ENCODE peak calls at places on chromosomes 5 and 9, in six cellular contexts. One of them, this sample, is unnamed. For H3K4me1, the result is how much of the 10 kb centered on the place peaks cover.

GRCh38 chr5:158709279-158709678 is 390.4 kb downstream of the EBF1 start:
- DNase-seq in breast epithelium: no peak
- DNase-seq in fibroblast of lung: no peak
- DNase-seq in thyroid gland: no peak
- DNase-seq in HCT116: no peak
- DNase-seq in lower lobe of right lung: no peak
- DNase-seq in this sample: no peak

GRCh38 chr5:133245191-133246052 is 193.6 kb downstream of the HSPA4 start:
- DNase-seq in breast epithelium: no peak
- DNase-seq in fibroblast of lung: peak
- DNase-seq in thyroid gland: no peak
- DNase-seq in HCT116: peak
- DNase-seq in lower lobe of right lung: peak
- DNase-seq in this sample: no peak

GRCh38 chr5:177232358-177232757 is 71.2 kb downstream of the RAB24 start:
- DNase-seq in breast epithelium: no peak
- DNase-seq in fibroblast of lung: no peak
- DNase-seq in thyroid gland: no peak
- DNase-seq in HCT116: no peak
- DNase-seq in lower lobe of right lung: no peak
- DNase-seq in this sample: no peak

GRCh38 chr5:111582962-111583669 is 70.8 kb upstream of the STARD4 start:
- DNase-seq in breast epithelium: no peak
- DNase-seq in fibroblast of lung: peak
- DNase-seq in thyroid gland: no peak
- DNase-seq in HCT116: no peak
- DNase-seq in lower lobe of right lung: no peak
- DNase-seq in this sample: no peak

GRCh38 chr5:173330151-173330855 is 2.1 kb upstream of the STC2 start:
- DNase-seq in breast epithelium: no peak
- DNase-seq in fibroblast of lung: no peak
- DNase-seq in thyroid gland: no peak
- DNase-seq in HCT116: no peak
- DNase-seq in lower lobe of right lung: no peak
- DNase-seq in this sample: no peak

GRCh38 chr5:119368238-119368630 is 12.4 kb downstream of the TNFAIP8 start:
- DNase-seq in breast epithelium: no peak
- DNase-seq in fibroblast of lung: no peak
- DNase-seq in thyroid gland: no peak
- DNase-seq in HCT116: no peak
- DNase-seq in lower lobe of right lung: no peak
- DNase-seq in this sample: no peak

GRCh38 chr5:15105799-15106393 is 234.3 kb upstream of the ANKH start:
- DNase-seq in breast epithelium: no peak
- DNase-seq in fibroblast of lung: peak
- DNase-seq in thyroid gland: peak
- DNase-seq in HCT116: peak
- DNase-seq in lower lobe of right lung: no peak
- DNase-seq in this sample: peak

GRCh38 chr5:10604975-10605374 is 41.1 kb downstream of the ANKRD33B start:
- DNase-seq in breast epithelium: no peak
- DNase-seq in fibroblast of lung: no peak
- DNase-seq in thyroid gland: no peak
- DNase-seq in HCT116: no peak
- DNase-seq in lower lobe of right lung: no peak
- DNase-seq in this sample: no peak

GRCh38 chr5:137752873-137753226 is 1.3 kb downstream of the HNRNPA0 start:
- DNase-seq in breast epithelium: no peak
- DNase-seq in fibroblast of lung: peak
- DNase-seq in thyroid gland: peak
- DNase-seq in HCT116: no peak
- DNase-seq in lower lobe of right lung: no peak
- DNase-seq in this sample: no peak

GRCh38 chr9:129509508-129509907 is 111.4 kb downstream of the C9orf50 start:
- DNase-seq in breast epithelium: no peak
- DNase-seq in fibroblast of lung: peak
- DNase-seq in thyroid gland: no peak
- DNase-seq in HCT116: no peak
- DNase-seq in lower lobe of right lung: no peak
- DNase-seq in this sample: no peak

GRCh38 chr9:96318921-96319560 is 17.1 kb upstream of the HSD17B3 start:
- DNase-seq in breast epithelium: no peak
- DNase-seq in fibroblast of lung: no peak
- DNase-seq in thyroid gland: no peak
- DNase-seq in HCT116: no peak
- DNase-seq in lower lobe of right lung: no peak
- DNase-seq in this sample: no peak

GRCh38 chr9:128216781-128217553 is 13.8 kb downstream of the DNM1 start:
- DNase-seq in breast epithelium: no peak
- DNase-seq in fibroblast of lung: no peak
- DNase-seq in thyroid gland: no peak
- DNase-seq in HCT116: no peak
- DNase-seq in lower lobe of right lung: no peak
- DNase-seq in this sample: no peak

GRCh38 chr5:78959767-78960166 is 25.3 kb downstream of the ARSB start:
- DNase-seq in breast epithelium: no peak
- DNase-seq in fibroblast of lung: no peak
- DNase-seq in thyroid gland: no peak
- DNase-seq in HCT116: no peak
- DNase-seq in lower lobe of right lung: no peak
- DNase-seq in this sample: no peak

GRCh38 chr5:10106806-10107205 is 142.9 kb downstream of the ATPSCKMT start:
- DNase-seq in breast epithelium: no peak
- DNase-seq in fibroblast of lung: no peak
- DNase-seq in thyroid gland: no peak
- DNase-seq in HCT116: no peak
- DNase-seq in lower lobe of right lung: no peak
- DNase-seq in this sample: no peak

GRCh38 chr9:98924971-98925820 is 18.5 kb upstream of the COL15A1 start:
- DNase-seq in breast epithelium: no peak
- DNase-seq in fibroblast of lung: no peak
- DNase-seq in thyroid gland: no peak
- DNase-seq in HCT116: no peak
- DNase-seq in lower lobe of right lung: no peak
- DNase-seq in this sample: no peak

GRCh38 chr5:107381189-107381856 is 289.4 kb downstream of the EFNA5 start:
- DNase-seq in breast epithelium: no peak
- DNase-seq in fibroblast of lung: peak
- DNase-seq in thyroid gland: no peak
- DNase-seq in HCT116: peak
- DNase-seq in lower lobe of right lung: no peak
- DNase-seq in this sample: no peak

GRCh38 chr9:137488330-137488653 is 29.2 kb upstream of the NSMF start:
- DNase-seq in breast epithelium: no peak
- DNase-seq in fibroblast of lung: peak
- DNase-seq in thyroid gland: no peak
- DNase-seq in HCT116: no peak
- DNase-seq in lower lobe of right lung: peak
- DNase-seq in this sample: peak

GRCh38 chr5:10632110-10632903 is 68.4 kb downstream of the ANKRD33B start:
- DNase-seq in breast epithelium: no peak
- DNase-seq in fibroblast of lung: peak
- DNase-seq in thyroid gland: no peak
- DNase-seq in HCT116: peak
- DNase-seq in lower lobe of right lung: no peak
- DNase-seq in this sample: no peak

GRCh38 chr9:109320338-109320733 is 523 bp downstream of the EPB41L4B start:
- DNase-seq in breast epithelium: no peak
- DNase-seq in fibroblast of lung: no peak
- DNase-seq in thyroid gland: peak
- DNase-seq in HCT116: no peak
- DNase-seq in lower lobe of right lung: no peak
- DNase-seq in this sample: no peak

GRCh38 chr5:31412324-31412723 is 119.6 kb downstream of the DROSHA start:
- DNase-seq in breast epithelium: no peak
- DNase-seq in fibroblast of lung: no peak
- DNase-seq in thyroid gland: no peak
- DNase-seq in HCT116: no peak
- DNase-seq in lower lobe of right lung: no peak
- DNase-seq in this sample: no peak

GRCh38 chr5:5270958-5271605 is 131.0 kb downstream of the ADAMTS16 start:
- DNase-seq in breast epithelium: no peak
- DNase-seq in fibroblast of lung: peak
- DNase-seq in thyroid gland: peak
- DNase-seq in HCT116: peak
- DNase-seq in lower lobe of right lung: peak
- DNase-seq in this sample: peak

DNA sequence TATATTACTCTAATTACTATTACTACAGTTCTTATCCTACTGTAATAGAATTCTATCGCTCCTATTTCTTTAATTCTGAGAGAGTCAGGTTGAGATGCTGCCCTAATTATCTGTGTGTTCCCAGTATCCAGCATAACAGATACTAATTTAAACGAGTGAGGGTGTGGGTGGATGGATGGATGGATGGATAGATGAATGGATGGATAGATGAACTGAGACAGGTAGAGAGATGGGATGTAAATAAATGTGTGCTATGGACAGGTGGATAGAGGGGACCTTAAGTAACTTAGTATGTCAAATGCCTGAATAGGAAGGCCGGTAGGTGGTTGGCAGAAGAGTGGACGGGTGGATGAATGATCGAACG is 143.6 kb upstream of the ADRA1B start:
- DNase-seq in breast epithelium: no peak
- DNase-seq in fibroblast of lung: no peak
- DNase-seq in thyroid gland: no peak
- DNase-seq in HCT116: no peak
- DNase-seq in lower lobe of right lung: no peak
- DNase-seq in this sample: no peak
- H3K4me3 ChIP-seq in breast epithelium: no peak
- H3K4me3 ChIP-seq in fibroblast of lung: no peak
- H3K4me3 ChIP-seq in thyroid gland: no peak
- H3K4me3 ChIP-seq in HCT116: peak
- H3K4me3 ChIP-seq in lower lobe of right lung: no peak
- H3K4me3 ChIP-seq in this sample: no peak

DNA sequence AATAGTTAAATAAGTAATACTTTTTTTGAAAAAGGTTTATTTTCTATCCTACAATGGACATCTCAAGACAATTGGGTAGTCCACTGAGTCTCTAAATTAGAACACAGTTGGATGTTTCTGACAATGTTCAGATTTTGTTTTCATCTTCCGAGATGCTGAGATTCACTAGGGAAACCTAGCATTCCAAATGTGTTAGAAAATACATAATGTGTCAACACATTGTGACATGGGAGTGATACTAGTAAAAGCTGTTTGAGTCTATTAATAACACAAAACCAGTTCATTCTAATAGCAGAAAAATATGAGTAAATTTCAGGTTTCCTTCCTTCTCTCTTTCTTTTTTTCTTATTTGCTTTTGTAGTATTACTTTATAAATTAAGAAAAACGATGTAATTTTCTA is 68.2 kb upstream of the CDH10 start:
- DNase-seq in breast epithelium: no peak
- DNase-seq in fibroblast of lung: no peak
- DNase-seq in thyroid gland: no peak
- DNase-seq in HCT116: no peak
- DNase-seq in lower lobe of right lung: no peak
- DNase-seq in this sample: no peak
- TF ChIP-seq CTCF in breast epithelium: no peak
- TF ChIP-seq CTCF in fibroblast of lung: no peak
- TF ChIP-seq CTCF in thyroid gland: no peak
- TF ChIP-seq CTCF in HCT116: no peak
- TF ChIP-seq CTCF in lower lobe of right lung: no peak
- TF ChIP-seq CTCF in this sample: no peak

DNA sequence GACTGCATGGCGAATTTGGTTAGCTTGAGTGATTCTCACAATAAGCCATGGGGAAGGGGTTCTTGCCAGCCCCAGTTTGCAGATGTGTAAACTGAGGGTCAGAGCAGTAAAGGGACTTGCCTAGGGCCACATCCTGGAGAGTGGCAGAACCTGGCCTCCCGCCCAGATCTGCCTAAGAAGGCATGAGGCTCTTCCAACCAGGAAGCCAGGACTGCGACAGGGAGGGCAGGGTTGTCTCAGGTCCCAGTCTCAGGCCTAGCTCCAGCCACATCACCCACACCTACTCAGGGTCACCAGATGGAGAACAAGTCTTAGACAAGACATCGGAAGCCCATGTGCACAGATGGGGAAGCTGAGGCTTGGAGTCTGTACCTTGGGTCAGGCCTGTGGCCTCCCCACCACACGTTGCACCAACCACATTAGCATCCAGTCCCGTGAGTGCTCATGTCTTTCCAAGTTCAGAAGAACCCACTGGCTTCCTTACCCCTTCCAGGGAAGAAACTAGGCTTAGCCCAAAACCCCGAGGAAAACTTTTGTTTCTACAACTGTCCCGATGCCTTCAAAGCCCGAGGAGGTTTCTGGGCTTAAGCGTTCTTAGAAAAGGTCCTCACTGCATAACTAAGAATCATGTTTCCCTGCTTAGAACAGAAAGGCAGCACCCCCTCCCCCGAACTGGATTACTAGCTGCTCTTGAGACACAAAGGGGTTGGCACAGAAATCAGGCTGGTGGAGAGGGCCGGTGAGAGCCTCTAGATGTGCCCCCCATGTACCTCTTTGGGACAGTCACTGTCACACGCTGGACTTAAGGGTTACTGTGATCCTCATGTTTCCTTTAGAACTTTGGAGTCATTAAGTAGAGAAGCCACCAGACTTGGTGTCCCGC is 2.3 kb downstream of the FAM78A start:
- DNase-seq in breast epithelium: no peak
- DNase-seq in fibroblast of lung: no peak
- DNase-seq in thyroid gland: no peak
- DNase-seq in HCT116: no peak
- DNase-seq in lower lobe of right lung: no peak
- DNase-seq in this sample: peak
- H3K4me1 ChIP-seq in breast epithelium: under half
- H3K4me1 ChIP-seq in fibroblast of lung: under half
- H3K4me1 ChIP-seq in thyroid gland: under half
- H3K4me1 ChIP-seq in HCT116: under half
- H3K4me1 ChIP-seq in lower lobe of right lung: half or more
- H3K4me1 ChIP-seq in this sample: under half

GRCh38 chr5:179823937-179824744 is 3.4 kb downstream of the SQSTM1 start:
- DNase-seq in breast epithelium: no peak
- DNase-seq in fibroblast of lung: no peak
- DNase-seq in thyroid gland: no peak
- DNase-seq in HCT116: no peak
- DNase-seq in lower lobe of right lung: peak
- DNase-seq in this sample: peak
- H3K4me3 ChIP-seq in breast epithelium: peak
- H3K4me3 ChIP-seq in fibroblast of lung: peak
- H3K4me3 ChIP-seq in thyroid gland: no peak
- H3K4me3 ChIP-seq in HCT116: no peak
- H3K4me3 ChIP-seq in lower lobe of right lung: peak
- H3K4me3 ChIP-seq in this sample: no peak

GRCh38 chr9:32350682-32351081 is 33.8 kb upstream of the ACO1 start:
- DNase-seq in breast epithelium: no peak
- DNase-seq in fibroblast of lung: peak
- DNase-seq in thyroid gland: no peak
- DNase-seq in HCT116: peak
- DNase-seq in lower lobe of right lung: no peak
- DNase-seq in this sample: no peak
- TF ChIP-seq CTCF in breast epithelium: peak
- TF ChIP-seq CTCF in fibroblast of lung: peak
- TF ChIP-seq CTCF in thyroid gland: no peak
- TF ChIP-seq CTCF in HCT116: peak
- TF ChIP-seq CTCF in lower lobe of right lung: peak
- TF ChIP-seq CTCF in this sample: no peak